ENCODE peak calls at places on chromosome 21, in six cellular contexts. L is GM12891, K is retina, N is AG20443, Z is T1000, R is NCI-H1092. O is an unnamed sample.

GRCh38 chr21:35044128-35044527 is 5.0 kb downstream of the RUNX1 start:
- DNase-seq in N (no peak), Z (no peak), L (no peak), R (no peak), K (no peak), O (peak)

GRCh38 chr21:31911138-31911907 is 38.5 kb downstream of the HUNK start:
- DNase-seq in N (peak), R (no peak), Z (peak), K (no peak), L (no peak), O (no peak)

GRCh38 chr21:25297117-25297516 is 310.2 kb downstream of the MRPL39 start:
- DNase-seq in L (no peak), Z (no peak), N (no peak), K (no peak), R (no peak), O (no peak)

GRCh38 chr21:42195378-42196031 is 23.4 kb upstream of the ABCG1 start:
- DNase-seq in N (no peak), K (no peak), R (no peak), L (no peak), Z (no peak), O (no peak)

GRCh38 chr21:46049890-46050650 is 47.8 kb upstream of the COL6A2 start:
- DNase-seq in N (no peak), R (no peak), L (no peak), K (no peak), Z (no peak), O (no peak)

GRCh38 chr21:41726970-41727783 is 39.7 kb downstream of the RIPK4 start:
- DNase-seq in N (peak), K (no peak), R (no peak), Z (peak), L (no peak), O (no peak)

GRCh38 chr21:37463083-37463780 is 96.7 kb downstream of the DYRK1A start:
- DNase-seq in R (no peak), K (peak), L (no peak), Z (no peak), N (peak), O (peak)

GRCh38 chr21:34004013-34004938 is 69.1 kb upstream of the MRPS6 start:
- DNase-seq in Z (no peak), R (no peak), L (no peak), K (no peak), N (peak), O (no peak)

GRCh38 chr21:44049182-44049581 is 37.1 kb downstream of the TRAPPC10 start:
- DNase-seq in K (no peak), N (no peak), R (no peak), Z (no peak), L (no peak), O (no peak)

O was measured in left kidney.